ENCODE peak calls at places on chromosomes 13 and 19, in four cellular contexts. T is aorta, U is lower lobe of right lung, C is adrenal gland. X is an unnamed sample.

GRCh38 chr13:103062079-103062478 is 4.1 kb downstream of the SLC10A2 start:
- DNase-seq in T (no peak), U (no peak), C (no peak), X (no peak)

GRCh38 chr13:33194820-33195692 is 90.5 kb downstream of the STARD13 start:
- DNase-seq in T (no peak), C (no peak), U (no peak), X (no peak)

GRCh38 chr13:74575729-74576125 is 441.5 kb upstream of the KLF12 start:
- DNase-seq in C (peak; percentile 62), U (peak; percentile 63), T (peak; percentile 77), X (peak; percentile 81)

GRCh38 chr13:67148219-67148583 is 81.9 kb downstream of the PCDH9 start:
- DNase-seq in C (no peak), U (no peak), T (no peak), X (no peak)

GRCh38 chr19:58560921-58561320 is 2.5 kb upstream of the UBE2M start:
- DNase-seq in C (no peak), U (no peak), T (peak; percentile 30), X (no peak)

GRCh38 chr13:98976338-98976737 is 1.5 kb downstream of the DOCK9 start:
- DNase-seq in U (no peak), C (no peak), T (no peak), X (no peak)

GRCh38 chr13:75481176-75482069 is 546 bp downstream of the TBC1D4 start:
- DNase-seq in T (peak; percentile 53), C (peak; percentile 54), U (peak; percentile 58), X (no peak)

GRCh38 chr19:10260141-10260584 is 8.1 kb downstream of the MRPL4 start:
- DNase-seq in T (no peak), C (no peak), U (peak; percentile 90), X (no peak)

GRCh38 chr13:30156270-30156669 is 151.1 kb downstream of the KATNAL1 start:
- DNase-seq in C (no peak), T (no peak), U (no peak), X (no peak)

GRCh38 chr19:9836021-9836420 is 903 bp downstream of the PIN1 start:
- DNase-seq in U (no peak), T (no peak), C (no peak), X (no peak)

GRCh38 chr13:42892760-42893159 is 99.3 kb downstream of the EPSTI1 start:
- DNase-seq in T (no peak), U (no peak), C (no peak), X (no peak)

GRCh38 chr13:29465741-29466293 is 129.7 kb downstream of the SLC7A1 start:
- DNase-seq in C (no peak), T (no peak), U (no peak), X (no peak)

GRCh38 chr19:46746281-46746965 is at the start of gene STRN4:
- DNase-seq in C (no peak), U (no peak), T (peak; percentile 62), X (peak; percentile 75)

GRCh38 chr13:99308481-99309087 is 1.4 kb upstream of the GPR183 start:
- DNase-seq in C (no peak), T (no peak), U (no peak), X (no peak)

GRCh38 chr13:93775507-93776108 is 549.0 kb downstream of the GPC6 start:
- DNase-seq in T (no peak), C (no peak), U (no peak), X (no peak)

GRCh38 chr19:15249912-15250634 is 17.8 kb upstream of the EPHX3 start:
- DNase-seq in T (peak; percentile 92), C (no peak), U (no peak), X (peak; percentile 95)

GRCh38 chr13:35621989-35622388 is 145.5 kb upstream of the MAB21L1 start:
- DNase-seq in U (no peak), T (no peak), C (no peak), X (no peak)

GRCh38 chr13:74246398-74246975 is 112.3 kb upstream of the KLF12 start:
- DNase-seq in U (no peak), T (peak; percentile 40), C (no peak), X (no peak)

DNA sequence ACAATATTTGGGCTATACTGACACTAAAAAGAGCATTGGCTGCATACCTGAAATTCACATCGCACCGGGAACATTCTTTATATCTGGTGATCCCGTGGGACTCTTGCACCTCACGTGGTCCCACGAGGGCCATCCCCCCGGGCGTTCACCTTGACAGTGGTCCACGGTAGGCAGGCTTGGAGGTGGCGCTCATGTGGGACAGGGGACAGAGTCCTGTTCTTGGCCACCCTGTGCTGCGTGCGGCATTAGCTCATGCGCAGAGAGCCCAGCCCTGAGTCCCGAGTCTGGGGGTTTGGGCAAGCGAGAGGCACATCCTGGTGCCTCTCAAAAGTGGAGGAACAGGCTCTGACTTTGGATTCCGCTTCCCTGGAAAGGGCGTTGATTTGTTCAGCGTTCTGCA is 7.5 kb downstream of the GAMT start:
- DNase-seq in C (no peak), T (no peak), U (no peak), X (no peak)
- H3K27ac ChIP-seq in C (no peak overlapping the region), T (no peak overlapping the region), U (no peak overlapping the region), X (no peak overlapping the region)

GRCh38 chr19:33390908-33391630 is 17.6 kb downstream of the CEBPG start:
- DNase-seq in C (no peak), U (no peak), T (peak; percentile 50), X (no peak)
- H3K27ac ChIP-seq in C (no peak overlapping the region), U (peak overlapping the region; percentile 46), T (no peak overlapping the region), X (peak overlapping the region; percentile 62)

GRCh38 chr13:107239213-107239612 is 671.3 kb upstream of the ARGLU1 start:
- DNase-seq in U (no peak), C (no peak), T (no peak), X (no peak)
- H3K27ac ChIP-seq in U (no peak overlapping the region), C (no peak overlapping the region), T (no peak overlapping the region), X (no peak overlapping the region)

DNA sequence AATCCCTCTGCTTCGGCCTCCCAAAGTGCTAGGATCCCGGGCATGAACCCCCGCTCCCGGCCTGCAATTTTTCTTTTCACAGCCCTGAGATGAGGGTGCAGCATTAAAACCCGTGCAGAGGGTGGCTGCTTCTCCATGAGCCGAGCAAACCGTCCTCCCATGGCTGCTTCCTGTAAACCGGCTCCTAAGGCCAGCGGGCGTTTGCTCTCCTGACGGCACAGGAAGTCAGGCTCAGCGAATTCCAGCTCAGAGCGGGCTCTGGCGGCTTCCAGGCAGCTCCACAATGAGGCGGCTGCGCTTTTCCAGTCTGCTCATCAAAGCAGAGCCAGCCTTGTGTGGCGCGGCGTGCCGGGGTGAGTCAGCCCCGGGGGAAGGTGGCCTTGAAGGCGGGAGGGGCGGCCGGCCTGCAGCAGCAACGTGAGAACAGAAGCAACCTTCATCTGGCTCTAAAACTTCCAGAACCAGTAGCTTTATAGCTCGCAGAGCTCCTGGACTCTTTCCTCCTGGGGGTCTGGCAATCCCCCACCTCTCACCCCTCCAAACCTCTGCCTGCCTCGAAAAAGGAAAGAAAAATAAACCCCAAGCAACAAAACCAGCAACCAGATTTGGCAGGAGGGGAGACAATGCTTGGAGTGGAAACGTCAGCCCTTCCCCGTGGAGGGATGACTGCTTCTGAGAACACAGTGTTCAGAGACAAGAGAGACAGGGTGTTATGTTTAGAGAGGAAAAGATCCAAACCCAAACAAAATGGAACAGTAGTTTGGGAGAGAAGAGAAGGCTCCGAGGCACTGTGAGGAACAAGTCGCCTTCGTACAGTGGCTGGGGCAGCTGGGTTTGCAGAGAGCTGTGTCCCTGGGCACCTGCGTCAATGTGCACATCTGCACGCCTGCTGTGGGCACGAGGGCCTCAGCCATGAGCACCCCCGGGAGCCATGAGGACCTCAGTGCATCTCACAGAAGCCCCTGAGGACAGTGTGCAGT is 67.8 kb downstream of the GADD45B start:
- DNase-seq in T (peak; percentile 97), U (peak; percentile 91), C (peak; percentile 93), X (peak; percentile 99)
- H3K27ac ChIP-seq in T (peak overlapping the region; percentile 62), U (peak overlapping the region; percentile 93), C (peak overlapping the region; percentile 88), X (peak overlapping the region; percentile 98)

GRCh38 chr13:54573186-54573585 is 1544.6 kb downstream of the OLFM4 start:
- DNase-seq in C (no peak), U (no peak), T (no peak), X (no peak)

DNA sequence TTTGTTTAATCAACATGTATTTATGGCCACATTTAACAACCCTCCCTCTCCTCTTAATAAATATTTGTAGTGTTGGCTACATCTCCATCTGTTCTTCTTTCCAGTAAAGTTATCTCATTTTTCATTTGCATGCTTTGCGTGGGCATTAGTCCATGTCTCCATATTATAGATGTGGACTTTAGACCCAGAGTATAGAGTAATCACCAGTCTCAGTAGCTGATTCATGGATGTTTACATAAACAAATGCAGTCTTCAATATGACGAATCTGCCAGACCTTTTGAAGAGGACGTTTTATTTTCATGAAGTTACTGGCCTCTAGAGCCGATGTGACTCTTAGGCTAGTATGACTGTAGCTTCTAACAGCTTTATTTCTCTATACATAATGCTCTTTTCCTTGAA is 1546.2 kb downstream of the OLFM4 start:
- DNase-seq in U (no peak), T (no peak), C (no peak), X (no peak)
- H3K27ac ChIP-seq in U (no peak overlapping the region), T (no peak overlapping the region), C (no peak overlapping the region), X (no peak overlapping the region)

GRCh38 chr19:53183146-53183545 is 10.0 kb downstream of the ZNF665 start:
- DNase-seq in T (no peak), U (no peak), C (no peak), X (no peak)

GRCh38 chr19:53177986-53178385 is 15.2 kb downstream of the ZNF665 start:
- DNase-seq in U (no peak), T (no peak), C (no peak), X (no peak)

DNA sequence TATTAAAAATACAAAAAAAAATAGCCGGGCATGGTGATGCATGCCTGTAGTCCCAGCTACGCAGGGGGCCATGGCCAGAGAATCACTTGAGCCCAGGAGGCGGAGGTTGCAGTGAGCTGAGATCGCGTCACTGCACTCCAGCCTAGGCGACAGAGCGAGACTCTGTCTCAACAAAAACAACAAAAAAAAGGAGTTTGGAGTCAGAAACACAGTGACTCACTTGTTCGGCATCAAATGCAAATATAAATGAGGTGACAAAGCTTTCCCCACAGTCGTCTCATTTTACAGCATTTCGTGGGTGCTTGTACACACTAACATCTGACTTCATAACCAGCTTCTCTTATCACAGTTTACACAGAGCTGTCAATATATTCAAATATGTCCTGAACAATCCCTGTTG is 11.0 kb downstream of the ZNF665 start:
- DNase-seq in C (no peak), T (no peak), U (no peak), X (no peak)
- H3K27ac ChIP-seq in C (no peak overlapping the region), T (no peak overlapping the region), U (no peak overlapping the region), X (no peak overlapping the region)

GRCh38 chr13:41032646-41033396 is 13.7 kb upstream of the ELF1 start:
- DNase-seq in T (no peak), C (no peak), U (no peak), X (no peak)

GRCh38 chr13:41026806-41027205 is 7.7 kb upstream of the ELF1 start:
- DNase-seq in T (no peak), C (no peak), U (no peak), X (no peak)

GRCh38 chr13:41029629-41030028 is 10.5 kb upstream of the ELF1 start:
- DNase-seq in C (no peak), U (no peak), T (no peak), X (no peak)

GRCh38 chr13:41025518-41025917 is 6.4 kb upstream of the ELF1 start:
- DNase-seq in U (no peak), T (no peak), C (no peak), X (no peak)

DNA sequence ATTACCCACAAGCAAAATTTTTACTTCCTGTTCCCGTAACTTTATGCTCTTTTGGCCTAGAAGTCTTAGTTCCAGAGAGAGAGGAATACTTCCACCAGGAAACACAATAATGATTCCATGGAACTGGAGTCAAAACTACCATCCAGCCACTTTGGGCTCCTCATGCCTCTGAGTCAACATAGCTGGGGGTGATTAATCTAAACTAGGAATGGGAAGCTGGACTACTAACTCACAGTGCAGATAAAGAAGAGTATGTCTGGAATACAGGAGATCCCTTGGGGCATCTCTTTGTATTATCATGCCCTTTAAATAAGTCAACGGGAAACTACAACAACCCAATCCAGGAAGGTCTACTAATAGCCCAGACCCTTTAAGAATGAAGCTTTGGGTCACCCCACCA is 8.9 kb upstream of the ELF1 start:
- DNase-seq in U (no peak), C (no peak), T (no peak), X (no peak)
- H3K27ac ChIP-seq in U (no peak overlapping the region), C (no peak overlapping the region), T (no peak overlapping the region), X (no peak overlapping the region)

X was measured in coronary artery.